ENCODE peak calls at places on chromosomes 12 and 14, in ten cellular contexts. M is heart right ventricle, R is AG04450, H is fibroblast of mammary gland, X is transverse colon, Y is GM12864, F is uterus, P is Panc1, Q is psoas muscle, J is tibial artery. N is an unnamed sample.

GRCh38 chr14:49999216-49999761 is 106.4 kb downstream of the ARF6 start:
- DNase-seq in M (peak), R (no peak), H (peak), X (peak), Y (peak), F (peak), P (no peak), Q (peak), J (peak), N (peak)

GRCh38 chr14:60092516-60092915 is 793 bp downstream of the PCNX4 start:
- DNase-seq in M (no peak), R (no peak), H (peak), X (peak), Y (no peak), F (no peak), P (no peak), Q (no peak), J (no peak), N (peak)

GRCh38 chr14:81537193-81537592 is 3.5 kb upstream of the SEL1L start:
- DNase-seq in M (no peak), R (no peak), H (no peak), X (no peak), Y (no peak), F (no peak), P (no peak), Q (no peak), J (no peak), N (no peak)

GRCh38 chr14:76767681-76768055 is 6.4 kb downstream of the VASH1 start:
- DNase-seq in M (no peak), R (no peak), H (no peak), X (no peak), Y (no peak), F (peak), P (no peak), Q (no peak), J (peak), N (no peak)

GRCh38 chr12:91172051-91172450 is 10.6 kb downstream of the DCN start:
- DNase-seq in M (no peak), R (no peak), H (peak), X (no peak), Y (no peak), F (no peak), P (no peak), Q (no peak), J (no peak), N (no peak)

GRCh38 chr12:56151672-56152131 is 685 bp upstream of the MYL6B start:
- DNase-seq in M (no peak), R (no peak), H (peak), X (peak), Y (no peak), F (no peak), P (peak), Q (peak), J (no peak), N (no peak)

GRCh38 chr14:73787760-73788508 is 63.7 kb upstream of the PTGR2 start:
- DNase-seq in M (no peak), R (no peak), H (peak), X (no peak), Y (no peak), F (no peak), P (no peak), Q (no peak), J (no peak), N (peak)

GRCh38 chr12:111412007-111412829 is 6.5 kb downstream of the SH2B3 start:
- DNase-seq in M (no peak), R (no peak), H (no peak), X (no peak), Y (no peak), F (no peak), P (no peak), Q (no peak), J (no peak), N (no peak)

GRCh38 chr12:54398995-54399793 is 14.7 kb upstream of the ZNF385A start:
- DNase-seq in M (peak), R (peak), H (peak), X (peak), Y (no peak), F (peak), P (peak), Q (peak), J (peak), N (peak)

GRCh38 chr14:76876076-76876475 is 49.9 kb downstream of the LRRC74A start:
- DNase-seq in M (peak), R (peak), H (peak), X (peak), Y (no peak), F (peak), P (peak), Q (peak), J (no peak), N (peak)

GRCh38 chr12:111635524-111635923 is 36.4 kb upstream of the ATXN2 start:
- DNase-seq in M (no peak), R (no peak), H (peak), X (no peak), Y (no peak), F (no peak), P (no peak), Q (no peak), J (no peak), N (peak)

GRCh38 chr12:2999265-2999841 is 40.2 kb downstream of the TEAD4 start:
- DNase-seq in M (peak), R (no peak), H (no peak), X (no peak), Y (no peak), F (peak), P (no peak), Q (peak), J (no peak), N (no peak)

GRCh38 chr14:54498579-54498978 is 9.8 kb upstream of the GMFB start:
- DNase-seq in M (no peak), R (no peak), H (no peak), X (no peak), Y (no peak), F (no peak), P (no peak), Q (no peak), J (no peak), N (no peak)

GRCh38 chr14:92516966-92517350 is 3.4 kb downstream of the RIN3 start:
- DNase-seq in M (no peak), R (no peak), H (no peak), X (no peak), Y (no peak), F (no peak), P (no peak), Q (no peak), J (no peak), N (no peak)

GRCh38 chr12:113506867-113507266 is 35.2 kb upstream of the LHX5 start:
- DNase-seq in M (no peak), R (no peak), H (no peak), X (no peak), Y (no peak), F (no peak), P (no peak), Q (no peak), J (no peak), N (no peak)

GRCh38 chr14:50425816-50426215 is 29.1 kb upstream of the CDKL1 start:
- DNase-seq in M (no peak), R (peak), H (peak), X (no peak), Y (no peak), F (no peak), P (no peak), Q (no peak), J (no peak), N (peak)

GRCh38 chr12:53380797-53381738 is 1.1 kb downstream of the SP1 start:
- DNase-seq in M (no peak), R (no peak), H (peak), X (peak), Y (no peak), F (no peak), P (no peak), Q (no peak), J (peak), N (peak)

GRCh38 chr12:53380104-53380796 is at the start of gene SP1:
- DNase-seq in M (peak), R (peak), H (peak), X (peak), Y (peak), F (peak), P (no peak), Q (peak), J (peak), N (peak)

GRCh38 chr12:53379389-53380103 is 430 bp upstream of the SP1 start:
- DNase-seq in M (peak), R (peak), H (peak), X (peak), Y (peak), F (peak), P (peak), Q (peak), J (peak), N (peak)

GRCh38 chr12:53381739-53382630 is 2.0 kb downstream of the SP1 start:
- DNase-seq in M (peak), R (no peak), H (peak), X (peak), Y (peak), F (peak), P (no peak), Q (peak), J (peak), N (peak)

DNA sequence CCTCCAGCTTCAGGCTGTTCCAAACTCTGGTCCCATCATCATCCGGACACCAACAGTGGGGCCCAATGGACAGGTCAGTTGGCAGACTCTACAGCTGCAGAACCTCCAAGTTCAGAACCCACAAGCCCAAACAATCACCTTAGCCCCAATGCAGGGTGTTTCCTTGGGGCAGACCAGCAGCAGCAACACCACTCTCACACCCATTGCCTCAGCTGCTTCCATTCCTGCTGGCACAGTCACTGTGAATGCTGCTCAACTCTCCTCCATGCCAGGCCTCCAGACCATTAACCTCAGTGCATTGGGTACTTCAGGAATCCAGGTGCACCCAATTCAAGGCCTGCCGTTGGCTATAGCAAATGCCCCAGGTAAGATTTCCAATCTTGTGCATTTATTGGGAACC is 3.3 kb downstream of the SP1 start:
- DNase-seq in M (no peak), R (no peak), H (no peak), X (no peak), Y (no peak), F (no peak), P (no peak), Q (no peak), J (no peak), N (no peak)
- H3K4me3 ChIP-seq in M (peak), R (peak), H (peak), X (peak), Y (peak), F (peak), P (peak), Q (peak), J (peak), N (peak)

DNA sequence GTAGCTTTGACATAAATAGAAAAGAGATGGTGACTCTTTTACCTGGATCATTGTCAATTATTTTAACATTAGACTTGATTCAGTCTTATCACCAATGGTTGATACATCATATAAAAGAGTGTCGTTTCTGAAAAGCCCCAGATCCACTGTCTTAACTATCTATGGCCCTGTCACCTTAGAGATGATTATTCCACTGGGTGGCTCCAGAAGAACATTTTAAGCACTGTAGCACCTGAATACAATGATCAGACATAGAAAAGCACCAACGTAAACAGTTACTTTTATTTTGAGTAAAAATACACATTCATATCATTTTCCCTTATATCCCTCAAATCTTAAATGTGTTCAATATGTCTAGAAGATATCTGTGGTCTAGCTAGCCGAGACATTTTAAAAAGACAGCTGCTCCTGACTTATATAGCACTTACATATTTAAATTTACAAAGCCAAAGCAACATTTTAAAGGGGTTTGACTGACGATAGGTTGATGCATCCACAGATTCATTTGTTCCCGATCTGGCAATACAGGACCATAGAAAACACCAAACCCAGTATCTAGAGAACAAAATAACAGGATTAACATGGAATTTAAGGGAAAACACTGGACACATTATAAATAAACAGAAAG is 32.9 kb downstream of the TSPAN8 start:
- DNase-seq in M (no peak), R (no peak), H (no peak), X (no peak), Y (no peak), F (no peak), P (no peak), Q (no peak), J (no peak), N (no peak)
- TF ChIP-seq CTCF in M (no peak), R (no peak), H (no peak), X (no peak), Y (no peak), F (no peak), P (no peak), Q (peak), J (no peak), N (no peak)

DNA sequence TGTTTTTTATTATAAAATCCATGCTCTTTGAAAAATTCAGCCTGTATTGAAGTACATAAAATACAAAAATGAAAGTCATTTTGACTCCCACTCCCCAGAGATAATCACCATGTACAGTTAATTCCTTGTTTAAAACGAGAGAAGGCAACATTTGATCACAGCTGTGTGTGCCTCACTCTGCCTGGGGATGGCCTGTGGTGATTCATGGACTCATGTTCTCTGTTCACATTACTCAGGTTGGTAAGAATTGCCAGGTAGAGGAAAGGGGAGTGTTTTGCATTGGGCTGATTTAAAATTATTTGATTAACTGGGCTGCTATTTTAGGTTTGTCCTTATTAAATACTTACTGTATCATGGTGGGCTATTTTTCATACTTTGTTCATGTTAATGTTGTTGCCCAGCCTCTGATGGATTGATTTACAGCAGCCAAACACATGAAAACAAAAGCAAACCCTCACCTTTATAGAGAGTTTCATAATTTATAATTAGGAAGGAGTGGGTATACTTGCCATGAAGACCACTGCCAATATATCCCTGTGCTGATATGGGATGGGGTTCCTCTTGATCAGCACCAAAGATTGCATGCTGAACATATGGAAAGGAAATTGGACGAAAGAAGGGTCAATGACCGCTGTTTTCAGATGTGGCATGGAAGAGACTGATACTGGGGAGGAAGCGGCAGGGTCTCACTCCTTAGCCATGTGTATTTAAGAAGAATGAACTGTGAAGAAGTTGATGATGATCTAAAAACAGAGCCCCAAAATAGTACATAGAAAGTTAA is 3.0 kb downstream of the ZBTB1 start:
- DNase-seq in M (no peak), R (no peak), H (peak), X (no peak), Y (no peak), F (no peak), P (no peak), Q (no peak), J (no peak), N (peak)
- H3K4me3 ChIP-seq in M (no peak), R (peak), H (no peak), X (no peak), Y (peak), F (no peak), P (peak), Q (peak), J (no peak), N (peak)

GRCh38 chr14:34853041-34853440 is 22.1 kb downstream of the BAZ1A start:
- DNase-seq in M (no peak), R (no peak), H (peak), X (no peak), Y (no peak), F (no peak), P (no peak), Q (no peak), J (no peak), N (no peak)
- TF ChIP-seq CTCF in M (no peak), R (no peak), H (no peak), X (no peak), Y (no peak), F (no peak), P (no peak), Q (no peak), J (no peak), N (no peak)

N was measured in fibroblast of villous mesenchyme.